ENCODE peak calls at places on chromosome 15, in four cellular contexts. M, V, C and N are unnamed samples.

GRCh38 chr15:90047956-90048575 is 46.9 kb downstream of the ZNF710 start:
- DNase-seq in M (no peak), V (no peak), C (no peak), N (no peak)

GRCh38 chr15:36106640-36107335 is 472.6 kb upstream of the CDIN1 start:
- DNase-seq in M (no peak), V (no peak), C (no peak), N (no peak)

GRCh38 chr15:45338417-45338816 is 39.9 kb downstream of the GATM start:
- DNase-seq in M (no peak), V (no peak), C (no peak), N (no peak)

GRCh38 chr15:86036243-86036642 is 43.4 kb upstream of the AGBL1 start:
- DNase-seq in M (no peak), V (no peak), C (no peak), N (no peak)

GRCh38 chr15:96325579-96326331 is 4.7 kb upstream of the NR2F2 start:
- DNase-seq in M (no peak), V (peak; percentile 75), C (peak; percentile 70), N (no peak)

GRCh38 chr15:66894986-66895780 is 170.2 kb upstream of the SMAD3 start:
- DNase-seq in M (no peak), V (no peak), C (no peak), N (no peak)

GRCh38 chr15:73826711-73827243 is 46.6 kb upstream of the TBC1D21 start:
- DNase-seq in M (peak; percentile 31), V (no peak), C (no peak), N (no peak)

GRCh38 chr15:33226559-33227181 is 32.2 kb upstream of the FMN1 start:
- DNase-seq in M (peak; percentile 10), V (peak; percentile 58), C (no peak), N (peak; percentile 52)

GRCh38 chr15:29870495-29871151 is 48.4 kb upstream of the TJP1 start:
- DNase-seq in M (no peak), V (no peak), C (no peak), N (no peak)

GRCh38 chr15:29872716-29873115 is 50.4 kb upstream of the TJP1 start:
- DNase-seq in M (no peak), V (no peak), C (no peak), N (no peak)

GRCh38 chr15:29873264-29873663 is 51.0 kb upstream of the TJP1 start:
- DNase-seq in M (no peak), V (no peak), C (peak; percentile 22), N (no peak)

GRCh38 chr15:29873942-29874341 is 51.7 kb upstream of the TJP1 start:
- DNase-seq in M (no peak), V (no peak), C (no peak), N (no peak)

DNA sequence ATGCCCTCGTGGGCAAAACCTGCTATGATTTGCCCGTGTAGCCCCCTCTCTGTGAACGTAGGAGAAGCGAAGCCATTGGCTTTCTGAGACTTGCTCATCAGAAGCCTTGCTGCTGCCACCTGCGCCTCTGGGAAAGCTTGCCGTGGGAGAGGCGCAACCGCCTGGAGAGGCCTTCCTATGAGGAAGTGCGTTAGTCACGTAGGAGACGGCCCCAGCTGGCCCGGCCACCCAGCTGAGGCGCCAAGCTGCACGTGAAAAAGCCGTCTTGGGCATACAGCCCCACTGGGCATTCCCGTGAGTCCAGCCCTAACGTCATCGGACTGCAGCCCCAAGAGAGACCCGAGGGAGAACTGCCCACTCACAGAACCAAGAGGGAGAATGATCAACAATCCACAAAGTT is 49.1 kb upstream of the TJP1 start:
- DNase-seq in M (no peak), V (peak; percentile 28), C (no peak), N (no peak)
- TF ChIP-seq FOS in M (no peak), V (no peak), C (no peak), N (no peak)

GRCh38 chr15:65401607-65402240 is 21.0 kb downstream of the IGDCC4 start:
- DNase-seq in M (no peak), V (no peak), C (no peak), N (no peak)

GRCh38 chr15:65402971-65403370 is 19.8 kb downstream of the IGDCC4 start:
- DNase-seq in M (no peak), V (no peak), C (no peak), N (no peak)

GRCh38 chr15:65399001-65399706 is 21.4 kb upstream of the IGDCC3 start:
- DNase-seq in M (no peak), V (no peak), C (no peak), N (no peak)

GRCh38 chr15:65400760-65401606 is 21.8 kb downstream of the IGDCC4 start:
- DNase-seq in M (peak; percentile 86), V (peak; percentile 75), C (peak; percentile 72), N (no peak)

DNA sequence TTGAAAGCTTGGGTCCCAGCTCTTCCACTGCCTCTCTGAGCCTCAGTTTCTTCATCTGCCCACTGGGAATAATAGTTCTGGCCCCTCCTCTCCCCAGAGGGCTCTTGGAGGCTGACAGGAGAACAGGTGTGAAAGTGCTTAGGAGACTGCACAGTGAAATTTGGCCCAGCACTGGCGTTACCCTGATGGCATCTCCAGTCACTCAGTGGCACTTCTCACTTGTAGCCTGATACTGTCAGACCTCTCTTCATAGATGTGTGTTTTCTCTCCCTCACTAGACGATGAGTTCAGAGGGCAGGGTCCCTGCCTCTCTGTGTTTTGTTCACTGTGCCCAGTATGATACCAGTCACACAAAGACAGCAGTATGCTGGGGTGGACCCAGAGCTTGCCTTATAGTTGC is 22.2 kb upstream of the IGDCC3 start:
- DNase-seq in M (no peak), V (no peak), C (no peak), N (no peak)
- TF ChIP-seq FOS in M (no peak), V (no peak), C (no peak), N (no peak)

DNA sequence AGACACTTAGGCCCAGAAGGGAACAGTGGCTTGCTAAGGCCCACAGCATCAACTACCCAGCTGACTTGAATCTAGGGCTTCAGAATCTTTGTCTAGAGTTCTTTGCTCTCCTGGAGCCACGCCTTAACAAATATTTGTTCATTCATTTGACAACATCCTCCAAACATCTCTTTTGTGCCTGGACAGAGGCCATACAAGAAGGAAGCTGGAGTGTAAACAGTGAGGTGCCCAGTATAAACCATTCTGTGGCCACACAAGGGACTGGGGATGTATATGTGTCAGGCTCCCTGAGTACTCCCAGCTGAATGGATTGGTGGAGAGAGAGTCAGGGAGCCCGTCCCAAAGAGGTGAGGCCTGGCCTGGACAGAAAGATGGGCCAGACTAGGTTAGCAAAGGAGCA is 3.4 kb downstream of the CIB2 start:
- DNase-seq in M (no peak), V (no peak), C (no peak), N (no peak)
- TF ChIP-seq FOS in M (no peak), V (no peak), C (no peak), N (no peak)

GRCh38 chr15:92603743-92604470 is 51.7 kb downstream of the FAM174B start:
- DNase-seq in M (no peak), V (no peak), C (no peak), N (no peak)
- TF ChIP-seq FOS in M (no peak), V (no peak), C (no peak), N (no peak)

DNA sequence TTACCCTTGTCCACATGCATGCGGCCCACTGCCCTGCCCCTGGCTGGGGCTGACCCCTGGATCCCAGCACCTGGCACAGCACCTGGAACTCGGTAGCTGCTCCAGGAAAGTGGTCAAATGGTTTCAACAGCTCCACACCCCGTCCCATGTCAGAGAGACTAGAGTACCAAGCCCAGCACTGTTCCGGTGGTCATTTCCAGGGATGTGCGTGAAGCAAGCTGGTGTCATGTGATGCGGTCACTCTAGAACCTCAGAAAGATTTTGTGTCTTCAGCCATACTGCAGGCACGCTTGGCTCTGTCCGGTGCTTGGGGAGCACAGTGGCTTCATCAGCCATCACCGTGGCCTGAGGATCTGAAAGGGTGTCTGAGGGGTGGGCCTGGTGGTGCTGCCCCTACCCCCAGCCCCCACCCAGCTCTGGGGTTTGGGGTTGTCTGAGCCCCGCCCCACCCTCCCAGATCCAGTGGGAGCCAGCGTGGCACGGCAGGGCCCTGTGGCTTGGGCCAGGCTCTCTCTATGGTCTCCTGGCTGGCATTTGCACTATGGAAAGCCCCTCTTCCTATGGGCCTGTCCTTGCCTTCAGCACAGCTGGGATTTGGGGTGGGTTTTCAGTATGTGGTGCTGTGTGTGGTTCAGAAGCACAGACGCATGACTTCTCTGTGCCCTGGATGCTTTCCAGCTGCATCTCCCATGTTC is 15.3 kb downstream of the APBA2 start:
- DNase-seq in M (no peak), V (no peak), C (no peak), N (no peak)
- TF ChIP-seq FOS in M (no peak), V (no peak), C (no peak), N (no peak)

DNA sequence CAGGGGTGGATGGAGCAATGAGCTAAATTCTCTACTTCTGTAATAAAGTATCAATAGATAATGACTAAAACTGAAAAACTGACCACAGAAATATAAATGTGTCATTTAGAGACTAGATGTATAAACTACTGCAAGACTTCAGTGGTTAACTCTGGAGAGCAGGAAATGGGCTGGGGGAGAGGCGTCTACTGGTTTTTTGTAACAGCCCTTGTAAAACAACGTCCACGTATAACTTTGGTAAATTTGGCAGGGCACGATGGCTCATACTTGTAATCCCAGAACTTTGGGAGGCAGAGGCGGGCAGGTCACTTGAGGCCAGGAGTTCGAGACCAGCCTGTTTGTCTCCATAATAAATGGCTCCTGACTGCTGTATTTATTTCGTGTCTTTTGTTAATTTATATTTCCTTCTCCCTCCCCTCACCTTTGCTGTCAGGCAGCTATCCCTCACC is 12.5 kb downstream of the RAB27A start:
- DNase-seq in M (no peak), V (no peak), C (peak; percentile 82), N (peak; percentile 84)
- TF ChIP-seq FOS in M (no peak), V (no peak), C (no peak), N (no peak)

GRCh38 chr15:70495988-70496387 is 267.4 kb downstream of the UACA start:
- DNase-seq in M (no peak), V (no peak), C (no peak), N (no peak)

GRCh38 chr15:70493376-70493775 is 270.0 kb downstream of the UACA start:
- DNase-seq in M (no peak), V (no peak), C (no peak), N (no peak)

GRCh38 chr15:70493787-70494514 is 269.4 kb downstream of the UACA start:
- DNase-seq in M (no peak), V (no peak), C (peak; percentile 30), N (no peak)

GRCh38 chr15:70494529-70494860 is 268.9 kb downstream of the UACA start:
- DNase-seq in M (no peak), V (no peak), C (no peak), N (no peak)

DNA sequence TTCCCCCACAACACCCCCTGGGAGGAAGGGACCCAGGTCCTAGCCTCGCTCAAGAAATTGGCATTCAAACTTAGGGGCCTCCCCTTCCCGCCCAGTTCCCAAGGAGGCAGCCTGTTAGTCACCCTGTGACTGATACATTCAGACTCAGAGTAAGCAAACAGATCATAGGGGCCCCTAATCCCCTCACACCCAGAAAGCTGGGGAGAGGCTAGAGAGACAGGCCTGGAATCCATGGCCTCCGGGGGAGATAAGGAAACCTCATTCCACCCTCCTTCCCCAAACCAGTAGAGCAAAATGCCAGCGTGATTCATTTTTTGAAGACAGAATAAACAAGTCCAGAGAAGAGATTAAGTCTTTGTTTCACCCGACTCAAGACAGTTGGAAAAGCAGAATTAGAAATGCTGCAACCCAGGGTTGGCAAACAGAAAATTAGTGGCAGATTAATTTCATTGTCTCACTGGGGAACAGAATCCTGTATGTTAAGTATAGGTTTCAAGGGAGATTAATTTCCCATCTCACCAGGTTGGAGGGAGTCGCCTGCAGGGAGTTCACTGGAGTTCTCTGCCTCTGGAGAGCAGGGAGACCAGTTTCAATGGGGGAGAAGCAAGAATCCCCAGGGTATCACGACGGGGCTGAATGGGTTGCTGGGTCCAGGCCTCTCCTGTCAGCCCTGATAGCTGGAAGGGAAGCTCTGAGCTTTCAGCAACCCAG is 268.3 kb downstream of the UACA start:
- DNase-seq in M (no peak), V (peak; percentile 38), C (peak; percentile 96), N (no peak)
- TF ChIP-seq FOS in M (no peak), V (peak; percentile 33), C (peak; percentile 91), N (no peak)

GRCh38 chr15:78067328-78068241 is 9.9 kb downstream of the TBC1D2B start:
- DNase-seq in M (no peak), V (peak; percentile 60), C (no peak), N (no peak)
- TF ChIP-seq FOS in M (no peak), V (no peak), C (no peak), N (no peak)